ENCODE peak calls at places on chromosome 13, in four cellular contexts. B is AG09319; W is hepatocyte; D is activated CD4-positive, alpha-beta T cell treated with anti-CD3 and anti-CD28 coated beads, Interleukin-2, amount 50 U/mL, for 48 hours. N is an unnamed sample.

GRCh38 chr13:20972731-20973130 is 70.2 kb upstream of the XPO4 start:
- DNase-seq in B (no peak), W (no peak), D (no peak), N (no peak)

GRCh38 chr13:30927595-30927994 is 4.9 kb upstream of the TEX26 start:
- DNase-seq in B (no peak), W (no peak), D (no peak), N (no peak)

GRCh38 chr13:112056284-112056727 is 10.6 kb upstream of the SOX1 start:
- DNase-seq in B (no peak), W (no peak), D (no peak), N (peak)

GRCh38 chr13:26498524-26499208 is 58.8 kb upstream of the WASF3 start:
- DNase-seq in B (no peak), W (no peak), D (no peak), N (no peak)

GRCh38 chr13:39036212-39036611 is 1.7 kb downstream of the PROSER1 start:
- DNase-seq in B (no peak), W (peak), D (no peak), N (peak)

GRCh38 chr13:43838909-43839308 is 40.6 kb downstream of the CCDC122 start:
- DNase-seq in B (peak), W (no peak), D (no peak), N (no peak)

GRCh38 chr13:52128714-52129700 is at the start of gene NEK5:
- DNase-seq in B (no peak), W (peak), D (peak), N (peak)

GRCh38 chr13:29454931-29455481 is 140.5 kb downstream of the SLC7A1 start:
- DNase-seq in B (no peak), W (no peak), D (no peak), N (no peak)

GRCh38 chr13:68481130-68481529 is 1251.0 kb upstream of the PCDH9 start:
- DNase-seq in B (no peak), W (no peak), D (no peak), N (no peak)

GRCh38 chr13:106210327-106210726 is 325.1 kb downstream of the EFNB2 start:
- DNase-seq in B (no peak), W (peak), D (no peak), N (no peak)

GRCh38 chr13:49561064-49561410 is 24.3 kb downstream of the RCBTB1 start:
- DNase-seq in B (no peak), W (peak), D (no peak), N (no peak)

GRCh38 chr13:46165485-46166220 is 16.3 kb downstream of the LCP1 start:
- DNase-seq in B (no peak), W (no peak), D (no peak), N (no peak)

GRCh38 chr13:60654405-60654804 is 257.4 kb downstream of the TDRD3 start:
- DNase-seq in B (no peak), W (peak), D (no peak), N (no peak)

GRCh38 chr13:29704648-29705047 is 109.2 kb upstream of the SLC7A1 start:
- DNase-seq in B (no peak), W (no peak), D (no peak), N (no peak)

GRCh38 chr13:103188688-103189326 is 122.6 kb upstream of the SLC10A2 start:
- DNase-seq in B (no peak), W (peak), D (no peak), N (no peak)

GRCh38 chr13:27276188-27276587 is 5.6 kb downstream of the RASL11A start:
- DNase-seq in B (peak), W (no peak), D (no peak), N (no peak)

GRCh38 chr13:33272531-33273124 is 12.9 kb downstream of the STARD13 start:
- DNase-seq in B (no peak), W (peak), D (no peak), N (no peak)

GRCh38 chr13:111341886-111342285 is 21.4 kb downstream of the TEX29 start:
- DNase-seq in B (no peak), W (no peak), D (no peak), N (no peak)

GRCh38 chr13:99446242-99446641 is 55.0 kb upstream of the TM9SF2 start:
- DNase-seq in B (no peak), W (no peak), D (no peak), N (no peak)

GRCh38 chr13:75864718-75865117 is 228.6 kb downstream of the LMO7 start:
- DNase-seq in B (no peak), W (no peak), D (no peak), N (no peak)

GRCh38 chr13:46295531-46296464 is 84.1 kb downstream of the LRRC63 start:
- DNase-seq in B (peak), W (no peak), D (peak), N (peak)

GRCh38 chr13:25905411-25906010 is 146.3 kb downstream of the SHISA2 start:
- DNase-seq in B (no peak), W (peak), D (no peak), N (no peak)

GRCh38 chr13:98293570-98294142 is 116.6 kb upstream of the RNF113B start:
- DNase-seq in B (no peak), W (no peak), D (no peak), N (no peak)

GRCh38 chr13:23613971-23614370 is 43.8 kb downstream of the TNFRSF19 start:
- DNase-seq in B (no peak), W (no peak), D (no peak), N (no peak)

GRCh38 chr13:21478881-21479808 is 20.0 kb upstream of the ZDHHC20 start:
- DNase-seq in B (peak), W (peak), D (no peak), N (peak)

GRCh38 chr13:86909318-86909717 is 761.9 kb upstream of the SLITRK5 start:
- DNase-seq in B (no peak), W (no peak), D (no peak), N (no peak)

GRCh38 chr13:113402471-113403254 is 38.7 kb upstream of the GRTP1 start:
- DNase-seq in B (no peak), W (no peak), D (no peak), N (no peak)

N was measured in activated CD4-positive, alpha-beta memory T cell treated with anti-CD3 and anti-CD28 coated beads, Interleukin-2, amount 10 ng/mL, durations not matched to agents 7 days and 5 days.